ENCODE peak calls at places on chromosomes 7 and 10, in ten cellular contexts. F, O, Y, E, Z, L, U, Q, J and S are unnamed samples.

GRCh38 chr10:97580421-97581367 is 3.5 kb upstream of the HOGA1 start:
- DNase-seq in Z (no peak), L (no peak), F (no peak), Y (no peak), J (peak; percentile 28), U (no peak), O (no peak), E (no peak), Q (no peak), S (no peak)

GRCh38 chr10:105868935-105869334 is 1227.8 kb downstream of the SORCS3 start:
- DNase-seq in Y (no peak), Z (no peak), E (no peak), L (no peak), O (no peak), Q (no peak), U (no peak), F (no peak), J (no peak), S (no peak)

GRCh38 chr7:36261019-36261754 is 108.1 kb downstream of the EEPD1 start:
- DNase-seq in Y (no peak), Z (no peak), E (no peak), U (no peak), L (no peak), O (no peak), J (no peak), Q (no peak), F (no peak), S (no peak)

GRCh38 chr7:112129655-112130323 is 76.4 kb downstream of the DOCK4 start:
- DNase-seq in Y (no peak), Z (peak; percentile 25), E (no peak), F (no peak), U (no peak), L (no peak), Q (no peak), O (no peak), J (peak; percentile 30), S (no peak)

GRCh38 chr10:58508316-58508715 is 4.4 kb upstream of the BICC1 start:
- DNase-seq in L (no peak), Y (no peak), Q (no peak), J (no peak), E (no peak), U (no peak), F (no peak), O (no peak), Z (no peak), S (no peak)

GRCh38 chr7:1864126-1864940 is 194.3 kb downstream of the ELFN1 start:
- DNase-seq in U (no peak), Y (no peak), Q (no peak), O (no peak), L (peak; percentile 31), E (no peak), J (no peak), F (no peak), Z (no peak), S (no peak)

GRCh38 chr7:139570119-139570518 is 46.6 kb downstream of the CLEC2L start:
- DNase-seq in F (no peak), Y (no peak), O (no peak), E (no peak), Z (no peak), Q (no peak), L (no peak), J (no peak), U (no peak), S (peak; percentile 61)

GRCh38 chr10:60985946-60986345 is 42.0 kb upstream of the RHOBTB1 start:
- DNase-seq in F (no peak), O (no peak), J (no peak), U (no peak), L (no peak), Z (no peak), Y (no peak), E (no peak), Q (no peak), S (no peak)

GRCh38 chr7:95324396-95324795 is at the start of gene PON1:
- DNase-seq in O (no peak), F (no peak), J (no peak), U (no peak), L (no peak), Z (no peak), Q (no peak), Y (peak; percentile 13), E (no peak), S (no peak)

GRCh38 chr7:125934965-125935364 is 1005.3 kb upstream of the POT1 start:
- DNase-seq in Y (no peak), U (no peak), L (no peak), F (no peak), O (no peak), Z (no peak), Q (no peak), E (no peak), J (no peak), S (no peak)

GRCh38 chr7:98470131-98470985 is 69.5 kb upstream of the BAIAP2L1 start:
- DNase-seq in F (peak; percentile 78), L (peak; percentile 20), Q (peak; percentile 78), Y (peak; percentile 97), Z (no peak), E (no peak), O (no peak), U (no peak), J (no peak), S (no peak)

GRCh38 chr7:150955519-150956394 is 22.4 kb downstream of the KCNH2 start:
- DNase-seq in F (peak; percentile 60), O (no peak), J (no peak), Z (peak; percentile 83), Y (peak; percentile 99), U (no peak), E (no peak), L (peak; percentile 97), Q (peak; percentile 51), S (no peak)

GRCh38 chr7:22143496-22143895 is 197.8 kb upstream of the CDCA7L start:
- DNase-seq in F (no peak), L (no peak), O (no peak), J (no peak), U (no peak), Y (no peak), Q (no peak), Z (no peak), E (no peak), S (no peak)
- H3K27ac ChIP-seq in F (no peak overlapping the region), L (peak overlapping the region; percentile 2), O (no peak overlapping the region), J (peak overlapping the region; percentile 34), U (no peak overlapping the region), Y (no peak overlapping the region), Q (no peak overlapping the region), Z (no peak overlapping the region), E (no peak overlapping the region), S (peak overlapping the region; percentile 54)

DNA sequence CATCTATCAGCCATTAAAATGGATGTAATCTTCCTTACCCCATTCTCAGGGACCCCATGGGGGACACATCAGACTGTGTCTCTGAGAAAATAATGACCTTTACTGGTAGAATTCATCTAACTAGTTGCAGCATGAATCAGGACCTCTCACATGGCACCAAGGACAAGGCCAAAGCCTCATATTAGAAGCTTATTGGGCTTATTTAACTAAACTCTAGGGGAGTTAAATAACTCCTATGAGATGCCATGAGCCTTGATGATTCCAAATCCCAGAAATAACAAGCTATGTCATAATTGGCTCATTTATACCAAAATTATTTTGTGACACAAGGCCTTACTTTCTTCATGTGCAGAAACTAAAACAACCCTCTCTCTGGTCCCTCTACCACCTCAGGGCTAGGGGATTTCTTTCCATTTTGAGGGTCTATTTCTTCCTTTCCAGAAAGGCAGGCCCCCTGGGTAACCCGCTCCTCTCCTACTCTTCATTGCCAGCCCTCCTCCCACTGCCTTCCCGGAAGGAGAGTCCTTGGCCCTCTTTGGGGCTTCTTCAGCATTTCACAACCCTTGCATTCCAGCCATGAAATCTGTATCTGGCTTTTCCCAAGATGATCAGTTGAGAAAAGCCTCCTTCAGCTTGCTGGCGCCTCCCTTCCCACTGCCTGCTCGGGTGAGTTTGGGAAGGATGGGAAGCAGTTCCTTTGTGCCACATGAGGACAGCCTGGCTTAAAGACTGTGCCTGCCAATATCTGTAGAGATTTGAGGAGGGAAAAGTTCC is 41.8 kb upstream of the TRIM8 start:
- DNase-seq in O (no peak), Y (no peak), L (no peak), Q (no peak), E (no peak), F (no peak), J (no peak), U (no peak), Z (peak; percentile 61), S (no peak)
- H3K27ac ChIP-seq in O (no peak overlapping the region), Y (no peak overlapping the region), L (no peak overlapping the region), Q (no peak overlapping the region), E (no peak overlapping the region), F (peak overlapping the region; percentile 22), J (peak overlapping the region; percentile 81), U (peak overlapping the region; percentile 92), Z (peak overlapping the region; percentile 68), S (no peak overlapping the region)

DNA sequence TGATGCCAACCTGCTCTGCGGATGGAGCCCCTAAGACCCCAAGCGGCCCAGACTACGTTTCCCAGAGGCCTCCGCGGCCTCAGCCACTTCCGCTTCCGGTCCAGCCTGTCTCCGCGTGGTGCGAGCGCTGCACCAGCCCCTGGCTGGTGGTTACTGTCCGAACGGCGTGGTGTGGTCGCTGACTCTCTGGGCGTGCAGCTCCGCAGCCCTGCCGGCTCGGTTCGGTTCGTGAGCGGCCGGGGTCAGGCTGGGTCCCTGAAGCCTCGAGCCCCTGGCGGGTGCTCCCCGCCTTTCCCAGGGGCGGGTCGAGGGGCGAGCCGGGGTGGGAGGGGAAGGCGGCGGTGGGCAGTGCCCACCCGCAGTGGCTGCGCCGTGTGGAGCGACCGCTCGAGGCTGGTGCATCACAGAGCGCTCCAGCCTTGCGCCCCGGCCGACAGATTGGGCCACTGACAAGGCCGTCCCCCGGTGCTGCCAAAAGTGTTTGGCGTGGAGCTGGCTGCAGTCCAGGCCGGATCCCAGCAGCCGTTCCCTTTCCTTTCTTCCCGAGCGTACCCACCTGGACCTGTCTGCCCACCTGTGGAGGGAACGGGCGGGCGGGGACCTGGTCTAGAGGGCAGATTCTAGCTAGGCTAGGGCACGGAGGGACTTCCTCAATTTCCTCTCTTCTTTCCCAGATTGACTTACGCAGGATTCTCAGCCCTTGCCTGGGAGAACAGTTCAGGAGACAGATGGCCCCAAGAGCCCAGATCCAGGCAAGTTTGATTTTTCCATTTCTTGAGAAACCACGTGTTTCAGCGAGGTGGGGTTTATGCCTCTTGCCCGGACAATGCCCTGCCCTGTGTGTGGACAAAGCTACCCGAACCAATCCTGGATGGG is at the start of gene ZNF485:
- DNase-seq in Y (peak; percentile 91), F (peak; percentile 69), Z (peak; percentile 74), J (peak; percentile 87), O (peak; percentile 53), L (peak; percentile 77), E (peak; percentile 41), Q (peak; percentile 68), U (peak; percentile 7), S (peak; percentile 82)
- H3K27ac ChIP-seq in Y (peak within 1 kb of the TSS; percentile 75), F (peak within 1 kb of the TSS; percentile 73), Z (peak within 1 kb of the TSS; percentile 78), J (peak within 1 kb of the TSS; percentile 72), O (no peak within 1 kb of the TSS), L (peak within 1 kb of the TSS; percentile 48), E (peak within 1 kb of the TSS; percentile 70), Q (peak within 1 kb of the TSS; percentile 31), U (peak within 1 kb of the TSS; percentile 63), S (peak within 1 kb of the TSS; percentile 80)

DNA sequence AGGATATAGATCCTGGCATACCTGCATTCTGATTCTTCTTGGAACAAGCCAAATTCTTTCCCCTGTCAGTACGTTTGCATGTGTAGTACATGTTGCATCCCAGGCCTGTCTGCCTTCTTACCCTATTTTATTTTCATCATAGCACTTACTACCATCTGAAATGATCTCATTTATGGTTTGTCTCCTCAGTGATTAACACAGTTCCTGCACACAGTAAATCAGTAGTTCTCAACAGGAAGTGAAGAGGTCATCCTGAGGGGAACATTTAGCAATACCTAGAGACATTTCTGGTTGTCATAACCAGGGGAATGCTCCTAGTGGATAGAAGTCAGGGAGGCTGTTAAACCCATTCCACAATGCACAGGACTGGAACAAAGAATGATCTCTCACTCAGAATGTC is 38.2 kb upstream of the SLC26A4 start:
- DNase-seq in O (no peak), Q (no peak), E (peak; percentile 37), U (no peak), F (no peak), Z (no peak), L (no peak), J (no peak), Y (no peak), S (no peak)
- H3K27ac ChIP-seq in O (no peak overlapping the region), Q (no peak overlapping the region), E (peak overlapping the region; percentile 33), U (no peak overlapping the region), F (no peak overlapping the region), Z (no peak overlapping the region), L (no peak overlapping the region), J (no peak overlapping the region), Y (no peak overlapping the region), S (no peak overlapping the region)